ENCODE peak calls at places on chromosomes 12 and 14, in six cellular contexts. A is Peyer's patch, D is heart right ventricle, G is omental fat pad, T is nephron progenitor cell, L is fibroblast of pulmonary artery. C is an unnamed sample.

GRCh38 chr14:31024577-31025334 is 693 bp upstream of the AP4S1 start:
- DNase-seq in A (no peak), D (no peak), G (no peak), T (no peak), L (no peak), C (no peak)

GRCh38 chr14:94027566-94028449 is 1.7 kb downstream of the OTUB2 start:
- DNase-seq in A (no peak), D (no peak), G (no peak), T (no peak), L (no peak), C (no peak)

GRCh38 chr14:31934767-31935266 is 142.3 kb upstream of the ARHGAP5 start:
- DNase-seq in A (peak; percentile 54), D (peak; percentile 67), G (no peak), T (peak; percentile 17), L (peak; percentile 74), C (no peak)

GRCh38 chr12:62214847-62215246 is 45.4 kb upstream of the USP15 start:
- DNase-seq in A (no peak), D (no peak), G (no peak), T (no peak), L (peak; percentile 14), C (no peak)

GRCh38 chr14:24060984-24061913 is 9.4 kb downstream of the CARMIL3 start:
- DNase-seq in A (peak; percentile 84), D (no peak), G (no peak), T (no peak), L (no peak), C (peak; percentile 10)

GRCh38 chr12:4251228-4251891 is 22.2 kb upstream of the CCND2 start:
- DNase-seq in A (no peak), D (no peak), G (no peak), T (no peak), L (no peak), C (no peak)

GRCh38 chr14:27528328-27528727 is 930.5 kb upstream of the NOVA1 start:
- DNase-seq in A (no peak), D (no peak), G (no peak), T (peak; percentile 9), L (peak; percentile 71), C (no peak)

GRCh38 chr12:60144395-60144794 is 548.6 kb downstream of the SLC16A7 start:
- DNase-seq in A (no peak), D (no peak), G (no peak), T (no peak), L (no peak), C (no peak)

GRCh38 chr14:90023176-90023896 is 38.5 kb upstream of the KCNK13 start:
- DNase-seq in A (no peak), D (no peak), G (no peak), T (no peak), L (peak; percentile 24), C (no peak)

GRCh38 chr12:88328056-88328455 is 185.9 kb downstream of the TMTC3 start:
- DNase-seq in A (no peak), D (no peak), G (no peak), T (no peak), L (no peak), C (no peak)

GRCh38 chr14:31037709-31038221 is 11.6 kb upstream of the STRN3 start:
- DNase-seq in A (no peak), D (no peak), G (no peak), T (no peak), L (peak; percentile 42), C (no peak)

GRCh38 chr12:88418856-88419497 is 161.3 kb downstream of the KITLG start:
- DNase-seq in A (no peak), D (no peak), G (no peak), T (no peak), L (peak; percentile 68), C (no peak)

GRCh38 chr14:21071225-21072041 is 1.3 kb downstream of the ARHGEF40 start:
- DNase-seq in A (peak; percentile 74), D (peak; percentile 91), G (no peak), T (peak; percentile 76), L (peak; percentile 92), C (no peak)

GRCh38 chr14:64035143-64035542 is 182.3 kb downstream of the SYNE2 start:
- DNase-seq in A (no peak), D (no peak), G (no peak), T (no peak), L (peak; percentile 18), C (no peak)

GRCh38 chr14:51473808-51474207 is 177.9 kb upstream of the FRMD6 start:
- DNase-seq in A (no peak), D (no peak), G (no peak), T (no peak), L (no peak), C (no peak)

GRCh38 chr14:61380984-61381383 is 59.6 kb downstream of the PRKCH start:
- DNase-seq in A (no peak), D (no peak), G (no peak), T (no peak), L (no peak), C (no peak)

GRCh38 chr12:13165578-13166120 is 30.9 kb upstream of the EMP1 start:
- DNase-seq in A (peak; percentile 70), D (peak; percentile 62), G (peak; percentile 71), T (no peak), L (peak; percentile 79), C (no peak)

GRCh38 chr12:124938066-124938465 is 23.6 kb upstream of the UBC start:
- DNase-seq in A (no peak), D (no peak), G (no peak), T (no peak), L (no peak), C (no peak)

GRCh38 chr12:110857528-110857927 is 10.7 kb downstream of the CCDC63 start:
- DNase-seq in A (no peak), D (no peak), G (no peak), T (no peak), L (no peak), C (no peak)

GRCh38 chr12:110861729-110862128 is 14.9 kb downstream of the CCDC63 start:
- DNase-seq in A (no peak), D (no peak), G (no peak), T (no peak), L (no peak), C (no peak)

GRCh38 chr12:110856517-110856916 is 9.7 kb downstream of the CCDC63 start:
- DNase-seq in A (no peak), D (no peak), G (no peak), T (no peak), L (no peak), C (no peak)

GRCh38 chr12:110860833-110861291 is 14.1 kb downstream of the CCDC63 start:
- DNase-seq in A (no peak), D (no peak), G (no peak), T (no peak), L (peak; percentile 27), C (no peak)

DNA sequence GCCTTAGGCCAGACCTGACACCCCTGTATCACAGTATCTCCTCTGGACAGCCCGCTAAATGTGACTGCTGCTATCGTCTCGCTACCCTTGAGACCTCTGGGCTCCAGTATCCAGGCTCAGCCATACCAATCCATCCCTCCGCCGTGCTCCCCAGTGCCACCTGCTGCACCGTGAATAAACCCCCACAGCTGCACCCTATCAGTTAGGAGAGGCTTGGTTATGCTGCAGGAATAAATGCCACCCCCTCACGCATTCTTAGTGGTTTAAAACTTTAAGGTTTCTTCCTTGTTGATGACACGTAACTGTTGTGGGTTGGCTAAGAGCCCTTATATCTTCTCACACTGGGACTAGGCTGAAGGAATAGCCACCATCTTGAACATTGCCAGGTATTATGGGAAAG is 12.1 kb downstream of the CCDC63 start:
- DNase-seq in A (no peak), D (no peak), G (no peak), T (no peak), L (no peak), C (no peak)
- TF ChIP-seq CTCF in A (no peak), D (no peak), G (no peak), T (no peak), L (no peak), C (no peak)

GRCh38 chr12:8603858-8604257 is 8.8 kb downstream of the AICDA start:
- DNase-seq in A (no peak), D (no peak), G (no peak), T (no peak), L (no peak), C (no peak)
- TF ChIP-seq CTCF in A (no peak), D (no peak), G (no peak), T (peak; percentile 31), L (peak; percentile 31), C (no peak)

DNA sequence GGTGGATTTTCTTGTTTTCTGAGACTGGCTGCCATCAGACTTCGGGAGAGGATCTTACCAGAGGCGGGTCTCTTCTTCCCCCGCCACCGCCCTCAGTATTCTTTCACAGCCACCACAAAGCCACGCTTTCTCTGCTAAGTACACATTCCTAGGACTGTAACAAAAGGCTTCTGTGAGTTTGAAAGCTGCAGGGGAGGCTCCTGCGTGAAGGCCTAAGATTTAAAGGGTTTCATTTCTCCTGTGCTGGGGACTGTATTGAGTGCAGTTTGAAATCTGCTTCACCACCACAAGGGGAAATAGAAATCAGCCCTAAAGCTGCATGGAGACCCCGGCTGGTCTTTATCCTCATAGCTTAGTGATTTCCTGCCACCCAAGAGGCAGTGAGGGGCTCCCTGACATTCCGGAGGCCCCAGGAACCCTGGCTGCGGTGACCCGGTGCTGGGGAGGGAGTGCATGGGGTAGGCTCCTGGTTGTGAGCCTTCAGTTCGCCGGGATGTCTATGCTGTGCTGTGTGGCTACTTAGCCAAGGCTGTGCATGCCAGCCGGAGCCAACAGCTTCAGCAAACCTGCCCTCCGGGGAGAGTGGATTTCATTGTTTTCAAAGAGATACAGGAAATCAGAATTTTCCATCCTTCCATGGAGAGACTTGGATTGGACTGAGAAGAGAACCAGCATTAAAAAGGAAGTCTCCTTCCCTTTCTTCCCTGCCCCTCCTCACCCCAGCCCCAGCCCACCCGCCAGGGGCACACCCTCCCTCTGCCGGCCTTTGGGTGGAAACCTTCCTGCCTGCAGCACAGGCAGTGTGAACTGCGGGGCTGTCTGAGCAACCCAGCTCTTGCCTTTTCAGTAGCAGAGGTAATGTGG is 163.3 kb downstream of the ETV6 start:
- DNase-seq in A (peak; percentile 55), D (peak; percentile 53), G (no peak), T (peak; percentile 44), L (peak; percentile 33), C (no peak)
- TF ChIP-seq CTCF in A (no peak), D (peak; percentile 29), G (no peak), T (peak; percentile 11), L (peak; percentile 17), C (no peak)

GRCh38 chr12:96770239-96770780 is 136.7 kb upstream of the NEDD1 start:
- DNase-seq in A (no peak), D (no peak), G (no peak), T (no peak), L (no peak), C (no peak)

DNA sequence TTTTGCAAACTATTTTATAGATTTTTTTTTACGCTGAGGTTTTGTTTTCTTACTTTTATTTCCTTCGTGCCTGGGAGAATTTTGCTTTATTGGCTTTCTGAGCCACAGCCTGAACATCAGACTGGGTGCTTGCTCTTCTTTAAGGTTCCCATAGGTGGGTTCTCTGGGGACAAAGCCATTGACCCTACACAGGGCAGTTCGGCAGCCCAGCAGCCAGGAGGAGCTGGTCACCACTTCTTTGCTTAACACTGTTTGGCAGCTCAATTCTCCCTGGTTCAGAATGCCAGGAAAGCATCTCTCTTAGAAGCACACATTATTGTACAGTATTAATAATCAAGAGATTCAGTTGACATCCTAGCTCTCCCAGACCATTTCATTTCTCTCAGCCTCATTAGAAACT is 140.8 kb upstream of the NEDD1 start:
- DNase-seq in A (no peak), D (no peak), G (no peak), T (no peak), L (no peak), C (no peak)
- TF ChIP-seq CTCF in A (no peak), D (no peak), G (no peak), T (no peak), L (peak; percentile 16), C (peak; percentile 3)

GRCh38 chr14:81927069-81927468 is 393.4 kb upstream of the SEL1L start:
- DNase-seq in A (no peak), D (no peak), G (no peak), T (no peak), L (no peak), C (no peak)
- TF ChIP-seq CTCF in A (no peak), D (no peak), G (no peak), T (peak; percentile 12), L (no peak), C (peak; percentile 31)